ENCODE peak calls at places on chromosomes 2 and 18, in four cellular contexts. J is IMR-90, H is K562, Y is GM12878. F is an unnamed sample.

GRCh38 chr2:69584127-69584889 is 59.2 kb downstream of the AAK1 start:
- DNase-seq in J (no peak), H (no peak), Y (no peak), F (no peak)

GRCh38 chr2:104790100-104790811 is 63.7 kb upstream of the POU3F3 start:
- DNase-seq in J (no peak), H (no peak), Y (no peak), F (no peak)

GRCh38 chr2:30268296-30268871 is 37.0 kb downstream of the LBH start:
- DNase-seq in J (no peak), H (no peak), Y (no peak), F (no peak)

GRCh38 chr18:44602845-44603244 is 77.8 kb upstream of the SETBP1 start:
- DNase-seq in J (no peak), H (no peak), Y (no peak), F (no peak)

GRCh38 chr2:64007924-64008323 is 11.3 kb downstream of the VPS54 start:
- DNase-seq in J (no peak), H (no peak), Y (no peak), F (no peak)

GRCh38 chr2:160715428-160715827 is 221.8 kb upstream of the RBMS1 start:
- DNase-seq in J (no peak), H (no peak), Y (no peak), F (no peak)

GRCh38 chr2:143700865-143701264 is 571.6 kb downstream of the ARHGAP15 start:
- DNase-seq in J (no peak), H (no peak), Y (no peak), F (no peak)

GRCh38 chr18:3514312-3515216 is 64.6 kb downstream of the TGIF1 start:
- DNase-seq in J (no peak), H (no peak), Y (no peak), F (no peak)

GRCh38 chr2:10901160-10901559 is 10.6 kb upstream of the KCNF1 start:
- DNase-seq in J (peak), H (no peak), Y (no peak), F (no peak)

GRCh38 chr2:151238527-151239487 is 22.9 kb downstream of the RBM43 start:
- DNase-seq in J (peak), H (peak), Y (peak), F (no peak)

GRCh38 chr2:236120006-236120740 is 48.0 kb downstream of the GBX2 start:
- DNase-seq in J (no peak), H (no peak), Y (no peak), F (no peak)

GRCh38 chr18:67608909-67609308 is 92.4 kb upstream of the DSEL start:
- DNase-seq in J (peak), H (no peak), Y (no peak), F (no peak)

GRCh38 chr2:120905298-120905697 is 169.6 kb downstream of the GLI2 start:
- DNase-seq in J (no peak), H (no peak), Y (no peak), F (no peak)

GRCh38 chr2:236960516-236960915 is 125.2 kb upstream of the COPS8 start:
- DNase-seq in J (no peak), H (no peak), Y (no peak), F (no peak)

GRCh38 chr2:15643791-15644588 is 52.3 kb downstream of the DDX1 start:
- DNase-seq in J (no peak), H (no peak), Y (no peak), F (no peak)

GRCh38 chr18:78123144-78123909 is 856.3 kb upstream of the SALL3 start:
- DNase-seq in J (no peak), H (no peak), Y (no peak), F (no peak)

GRCh38 chr2:105068387-105068786 is 30.5 kb downstream of the MRPS9 start:
- DNase-seq in J (no peak), H (no peak), Y (no peak), F (no peak)

GRCh38 chr2:1598041-1598710 is 146.1 kb downstream of the PXDN start:
- DNase-seq in J (no peak), H (no peak), Y (no peak), F (no peak)

GRCh38 chr2:67465623-67466022 is 68.5 kb downstream of the ETAA1 start:
- DNase-seq in J (no peak), H (no peak), Y (no peak), F (no peak)
- TF ChIP-seq CHD1 in J (no peak), H (no peak), Y (no peak), F (no peak)

GRCh38 chr2:47004905-47005495 is 89.4 kb upstream of the MCFD2 start:
- DNase-seq in J (no peak), H (no peak), Y (no peak), F (no peak)
- TF ChIP-seq CHD1 in J (no peak), H (no peak), Y (no peak), F (no peak)

GRCh38 chr2:28956415-28956826 is 24.7 kb upstream of the TOGARAM2 start:
- DNase-seq in J (no peak), H (peak), Y (no peak), F (peak)
- TF ChIP-seq CHD1 in J (no peak), H (no peak), Y (no peak), F (no peak)

GRCh38 chr18:50280707-50281294 is 522 bp downstream of the MBD1 start:
- DNase-seq in J (no peak), H (no peak), Y (no peak), F (no peak)
- TF ChIP-seq CHD1 in J (no peak), H (no peak), Y (no peak), F (no peak)

GRCh38 chr2:66445781-66446177 is 10.9 kb downstream of the MEIS1 start:
- DNase-seq in J (no peak), H (no peak), Y (no peak), F (peak)
- TF ChIP-seq CHD1 in J (no peak), H (no peak), Y (no peak), F (no peak)

GRCh38 chr2:49306925-49307324 is 152.6 kb upstream of the FSHR start:
- DNase-seq in J (no peak), H (no peak), Y (no peak), F (no peak)
- TF ChIP-seq CHD1 in J (no peak), H (no peak), Y (no peak), F (no peak)

DNA sequence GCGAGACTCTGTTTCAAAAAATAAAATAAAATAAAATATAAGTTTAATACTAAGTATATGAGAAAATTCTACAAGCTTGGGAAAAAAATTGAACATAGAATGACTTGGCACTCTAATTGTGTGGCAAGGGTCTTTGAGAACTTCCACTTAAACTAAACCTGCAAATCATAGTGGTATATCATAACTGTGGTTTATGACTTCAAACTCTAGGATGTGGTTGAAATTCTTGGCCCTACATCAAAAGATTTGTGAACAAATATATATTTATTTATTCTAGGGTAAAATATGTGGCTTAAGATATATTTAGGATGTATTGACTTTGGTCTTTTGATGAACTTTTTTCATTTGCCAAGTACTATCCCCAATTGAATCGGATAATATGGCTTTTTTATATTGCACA is 3.1 kb upstream of the FAM171B start:
- DNase-seq in J (peak), H (no peak), Y (no peak), F (no peak)
- TF ChIP-seq CHD1 in J (no peak), H (no peak), Y (no peak), F (no peak)

GRCh38 chr2:201167546-201167945 is 15.4 kb upstream of the CASP10 start:
- DNase-seq in J (no peak), H (no peak), Y (no peak), F (no peak)

GRCh38 chr2:201174687-201175086 is 8.3 kb upstream of the CASP10 start:
- DNase-seq in J (no peak), H (no peak), Y (no peak), F (no peak)

GRCh38 chr2:201172279-201172678 is 10.7 kb upstream of the CASP10 start:
- DNase-seq in J (no peak), H (no peak), Y (no peak), F (no peak)

GRCh38 chr2:201175971-201176570 is 6.9 kb upstream of the CASP10 start:
- DNase-seq in J (no peak), H (no peak), Y (no peak), F (no peak)

DNA sequence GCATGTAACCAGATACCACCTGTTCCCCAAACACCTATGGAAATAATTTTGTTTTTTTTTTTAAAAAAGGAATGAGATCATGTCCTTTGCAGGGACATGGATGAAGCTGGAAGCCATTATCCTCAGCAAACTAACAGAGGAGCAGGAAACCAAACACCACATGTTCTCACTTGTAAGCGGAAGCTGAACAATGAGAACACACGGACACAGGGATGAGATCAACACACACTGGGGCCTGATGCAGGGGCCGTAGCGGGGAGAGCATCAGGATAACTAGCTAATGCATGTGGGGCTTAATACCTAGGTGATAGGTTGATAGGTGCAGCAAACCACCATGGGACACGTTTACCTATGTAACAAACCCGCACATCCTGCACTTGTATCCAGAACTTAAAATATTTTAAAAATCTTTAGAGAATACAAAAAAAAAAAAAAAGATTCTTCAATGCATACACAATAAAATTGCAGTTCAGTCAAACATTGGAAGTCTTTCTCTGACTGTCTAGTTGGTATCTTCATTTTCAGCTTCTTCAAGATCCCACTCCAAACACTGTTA is 11.6 kb upstream of the CASP10 start:
- DNase-seq in J (no peak), H (no peak), Y (no peak), F (no peak)
- TF ChIP-seq CHD1 in J (no peak), H (no peak), Y (no peak), F (no peak)

GRCh38 chr2:128523490-128523889 is 204.8 kb upstream of the HS6ST1 start:
- DNase-seq in J (no peak), H (no peak), Y (no peak), F (no peak)
- TF ChIP-seq CHD1 in J (no peak), H (no peak), Y (no peak), F (no peak)

GRCh38 chr2:27624943-27625342 is 3.9 kb downstream of the CCDC121 start:
- DNase-seq in J (no peak), H (no peak), Y (no peak), F (no peak)

GRCh38 chr2:27627963-27628766 is 647 bp downstream of the CCDC121 start:
- DNase-seq in J (peak), H (no peak), Y (no peak), F (no peak)

GRCh38 chr2:27621524-27621923 is 7.3 kb downstream of the CCDC121 start:
- DNase-seq in J (no peak), H (no peak), Y (no peak), F (no peak)

DNA sequence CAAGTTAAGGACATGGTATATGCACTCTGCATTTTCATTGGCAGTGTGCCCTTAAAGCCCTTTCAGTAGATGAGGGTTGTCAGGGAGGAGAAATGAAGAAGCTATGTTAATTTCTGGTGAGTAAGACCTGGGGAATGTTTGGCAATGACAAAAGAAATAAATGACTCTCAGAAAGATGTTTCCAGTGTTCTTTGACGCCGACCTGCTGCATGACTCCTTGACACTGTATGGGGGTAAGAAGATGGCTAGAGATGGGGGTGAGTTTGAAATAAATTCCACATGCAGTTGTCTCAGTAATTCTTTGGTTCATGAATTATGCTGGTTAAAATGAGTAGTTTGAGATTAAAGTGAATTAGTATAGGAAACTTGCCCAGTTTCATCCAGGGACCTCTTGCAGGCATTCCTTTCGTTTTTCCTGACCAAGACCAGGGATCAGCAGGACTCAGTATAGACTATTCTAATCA is 5.9 kb downstream of the CCDC121 start:
- DNase-seq in J (peak), H (no peak), Y (no peak), F (no peak)
- TF ChIP-seq CHD1 in J (no peak), H (no peak), Y (no peak), F (no peak)